ENCODE peak calls at places on chromosomes 4 and X, in four cellular contexts. A is heart left ventricle; Z is CD8-positive, alpha-beta T cell; M is astrocyte of the spinal cord. P is an unnamed sample.

GRCh38 chr4:57640391-57641100 is 530.4 kb upstream of the IGFBP7 start:
- DNase-seq in A (no peak), M (no peak), Z (no peak), P (no peak)

GRCh38 chr4:161419822-161420221 is 744.0 kb downstream of the FSTL5 start:
- DNase-seq in Z (no peak), M (no peak), A (no peak), P (no peak)

GRCh38 chr4:114267976-114268375 is 288.5 kb upstream of the ARSJ start:
- DNase-seq in M (no peak), Z (no peak), A (no peak), P (no peak)

GRCh38 chr4:55363618-55364420 is 17.8 kb downstream of the SRD5A3 start:
- DNase-seq in M (no peak), Z (no peak), A (no peak), P (no peak)

GRCh38 chr4:99395595-99396364 is 39.4 kb downstream of the ADH7 start:
- DNase-seq in M (peak), A (no peak), Z (no peak), P (no peak)

GRCh38 chr4:24537025-24537424 is 47.3 kb downstream of the DHX15 start:
- DNase-seq in M (no peak), A (no peak), Z (no peak), P (no peak)

GRCh38 chrX:46791927-46792825 is 33.3 kb upstream of the SLC9A7 start:
- DNase-seq in A (no peak), Z (no peak), M (peak), P (peak)

GRCh38 chr4:80462537-80463207 is 127.1 kb downstream of the CFAP299 start:
- DNase-seq in Z (no peak), A (no peak), M (no peak), P (no peak)

GRCh38 chr4:186820371-186820990 is 96.8 kb upstream of the FAT1 start:
- DNase-seq in M (peak), Z (no peak), A (peak), P (no peak)

GRCh38 chrX:40459576-40460158 is 121.1 kb upstream of the ATP6AP2 start:
- DNase-seq in Z (no peak), M (no peak), A (no peak), P (no peak)

GRCh38 chr4:141346144-141346543 is 125.4 kb downstream of the ZNF330 start:
- DNase-seq in A (no peak), Z (no peak), M (peak), P (peak)

GRCh38 chr4:176034498-176034897 is 31.1 kb upstream of the WDR17 start:
- DNase-seq in M (peak), A (no peak), Z (no peak), P (peak)

GRCh38 chrX:33336783-33337182 is 125.4 kb upstream of the DMD start:
- DNase-seq in M (peak), Z (no peak), A (no peak), P (no peak)

GRCh38 chr4:151690164-151690856 is 70.5 kb downstream of the GATB start:
- DNase-seq in Z (no peak), A (no peak), M (peak), P (no peak)

GRCh38 chr4:38013461-38014366 is 53.5 kb downstream of the PTTG2 start:
- DNase-seq in M (peak), A (peak), Z (no peak), P (no peak)

GRCh38 chr4:94396984-94397383 is 54.3 kb upstream of the HPGDS start:
- DNase-seq in A (no peak), M (no peak), Z (no peak), P (no peak)

GRCh38 chrX:125205084-125205917 is 114.4 kb upstream of the TEX13C start:
- DNase-seq in Z (no peak), A (peak), M (peak), P (no peak)

GRCh38 chrX:134075894-134076718 is 90.7 kb upstream of the GPC3 start:
- DNase-seq in M (no peak), Z (no peak), A (no peak), P (no peak)

GRCh38 chr4:77579406-77580076 is 26.1 kb upstream of the CXCL13 start:
- DNase-seq in Z (no peak), A (no peak), M (peak), P (peak)

GRCh38 chr4:158255727-158256324 is 45.5 kb downstream of the TMEM144 start:
- DNase-seq in M (peak), Z (no peak), A (no peak), P (peak)

GRCh38 chr4:5635826-5636196 is 72.5 kb downstream of the EVC2 start:
- DNase-seq in A (no peak), Z (no peak), M (peak), P (no peak)

GRCh38 chr4:185201983-185202962 is 1.5 kb downstream of the CFAP97 start:
- DNase-seq in A (no peak), M (no peak), Z (peak), P (no peak)

GRCh38 chr4:74649193-74649592 is 145.1 kb downstream of the BTC start:
- DNase-seq in Z (no peak), A (no peak), M (no peak), P (no peak)

GRCh38 chr4:74654230-74654681 is 140.1 kb downstream of the BTC start:
- DNase-seq in M (no peak), Z (no peak), A (no peak), P (no peak)

GRCh38 chr4:74651198-74651597 is 143.1 kb downstream of the BTC start:
- DNase-seq in M (no peak), Z (no peak), A (no peak), P (no peak)

GRCh38 chr4:74656596-74656995 is 137.7 kb downstream of the BTC start:
- DNase-seq in M (no peak), A (no peak), Z (no peak), P (no peak)

GRCh38 chr4:74653331-74654229 is 140.7 kb downstream of the BTC start:
- DNase-seq in Z (no peak), A (no peak), M (no peak), P (no peak)
- H3K4me3 ChIP-seq in Z (no peak), A (no peak), M (no peak), P (no peak)

DNA sequence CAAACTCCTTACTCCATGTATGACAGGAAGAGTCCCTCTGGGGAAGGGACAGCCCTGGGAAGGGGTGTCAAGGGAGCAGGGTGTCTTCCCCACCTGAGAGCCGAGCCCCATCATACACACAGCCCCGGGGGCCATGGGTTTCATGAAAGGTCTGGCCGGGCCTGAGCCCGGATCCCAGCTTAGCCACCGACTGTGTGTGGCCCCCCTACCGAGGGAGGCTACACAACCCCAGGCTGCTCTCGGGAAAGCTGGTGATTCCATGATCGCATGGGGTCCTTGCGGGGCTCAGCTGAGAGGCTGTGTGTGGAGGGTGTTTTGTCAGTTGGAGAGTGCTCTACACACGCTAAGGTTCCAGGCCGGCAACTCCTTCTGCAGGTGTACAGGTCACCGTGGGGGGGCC is 55.6 kb downstream of the SORCS2 start:
- DNase-seq in Z (no peak), A (peak), M (no peak), P (no peak)
- TF ChIP-seq CTCF in Z (no peak), A (no peak), M (no peak), P (no peak)

GRCh38 chrX:155333701-155334100 is 713 bp downstream of the CLIC2 start:
- DNase-seq in Z (no peak), A (no peak), M (no peak), P (no peak)

GRCh38 chrX:155329293-155329692 is 5.1 kb downstream of the CLIC2 start:
- DNase-seq in A (no peak), M (no peak), Z (no peak), P (no peak)

GRCh38 chrX:155330992-155331391 is 3.4 kb downstream of the CLIC2 start:
- DNase-seq in Z (no peak), M (no peak), A (no peak), P (no peak)

GRCh38 chrX:155334486-155335316 is at the start of gene CLIC2:
- DNase-seq in A (no peak), Z (no peak), M (peak), P (peak)
- H3K4me3 ChIP-seq in A (peak), Z (no peak), M (no peak), P (no peak)

DNA sequence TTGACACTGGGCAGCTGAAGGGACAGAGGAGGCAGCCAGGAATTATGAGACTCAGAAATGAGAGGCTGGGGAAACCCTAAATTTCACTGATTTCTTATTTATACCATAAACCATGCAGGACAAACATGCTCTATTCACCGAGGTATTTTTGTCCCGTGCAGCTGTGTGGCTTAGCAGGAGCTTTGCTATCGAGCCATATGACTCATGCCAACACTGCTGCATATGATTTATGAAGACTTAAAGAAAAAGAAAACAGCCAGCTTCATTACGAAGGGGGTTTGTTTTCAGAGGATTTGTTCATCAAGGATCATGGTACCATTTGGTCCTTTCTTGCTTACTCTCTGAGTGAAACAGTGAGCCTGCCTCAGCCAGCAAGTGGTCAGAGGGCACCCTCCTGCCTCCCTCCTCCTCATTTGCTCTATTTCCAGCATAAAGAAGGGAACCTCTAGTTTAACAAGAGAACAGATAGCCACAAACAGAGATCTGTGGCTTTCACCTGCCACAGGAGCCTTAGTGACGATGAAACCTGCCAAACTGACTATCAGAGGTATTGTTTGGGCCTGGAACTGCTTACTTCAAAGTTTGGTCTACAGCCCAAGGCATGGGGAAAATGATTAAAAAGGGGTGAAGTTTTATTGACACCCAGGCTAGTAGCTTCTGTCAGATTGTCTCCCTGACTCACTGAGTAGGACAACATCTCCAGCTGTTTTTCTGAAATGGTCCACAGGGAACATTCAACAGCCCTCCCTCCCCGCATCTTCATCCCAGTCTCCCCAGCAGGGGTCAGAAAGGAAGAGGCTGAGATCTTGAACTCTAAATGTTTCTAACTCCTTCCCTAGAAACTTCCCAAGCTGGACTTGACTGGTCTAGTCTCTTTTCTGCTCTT is 80.1 kb upstream of the MAML3 start:
- DNase-seq in M (peak), A (no peak), Z (no peak), P (no peak)
- TF ChIP-seq CTCF in M (peak), A (no peak), Z (no peak), P (peak)

DNA sequence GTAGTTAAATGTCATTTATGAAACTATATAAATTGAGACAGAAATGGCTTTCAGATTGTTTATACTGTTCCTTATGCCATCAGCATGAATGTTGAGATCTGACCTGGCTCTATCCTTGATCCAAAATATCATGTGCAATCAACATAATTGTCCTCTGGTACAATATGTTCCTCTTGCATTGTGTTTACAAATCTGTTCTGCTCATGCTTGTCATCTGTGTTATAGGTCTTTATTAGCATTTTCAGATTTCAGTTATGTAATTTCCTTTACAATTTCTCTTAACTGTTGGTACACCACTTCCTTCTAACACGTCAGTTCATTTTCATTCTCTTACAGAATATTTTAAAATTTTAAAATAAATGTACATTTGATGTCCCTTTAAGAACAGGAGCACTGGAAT is 1.6 kb downstream of the HPGD start:
- DNase-seq in M (no peak), Z (no peak), A (no peak), P (no peak)
- H3K4me3 ChIP-seq in M (no peak), Z (no peak), A (no peak), P (no peak)

DNA sequence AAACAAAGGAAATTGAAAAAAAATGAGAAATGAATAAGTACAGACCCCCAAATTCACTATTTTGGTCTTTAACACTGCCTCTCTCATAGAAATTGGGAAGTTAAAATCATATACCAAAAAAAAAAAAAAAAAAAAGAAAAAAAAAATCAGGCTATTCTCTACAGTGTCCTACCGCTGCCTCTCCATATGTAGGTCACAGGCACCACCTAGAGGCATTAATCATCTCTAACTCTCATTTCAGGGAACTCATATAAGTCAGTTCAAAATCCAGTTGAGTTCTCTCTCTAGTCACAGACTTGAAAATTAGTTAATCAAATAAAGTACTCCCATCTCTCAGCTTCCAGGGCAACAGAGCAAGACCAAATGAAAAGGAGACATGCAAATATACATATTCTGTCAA is 47.9 kb downstream of the COX18 start:
- DNase-seq in M (peak), Z (no peak), A (no peak), P (no peak)
- TF ChIP-seq CTCF in M (peak), Z (no peak), A (peak), P (peak)

P was measured in HFF-Myc.